ENCODE peak calls at places on chromosomes 3 and 15, in five cellular contexts. Y, T, L, W and B are unnamed samples.

GRCh38 chr15:33492434-33493052 is 181.8 kb downstream of the RYR3 start:
- DNase-seq in Y (no peak), T (no peak), L (no peak), W (no peak), B (no peak)

GRCh38 chr3:146142757-146143156 is 18.2 kb downstream of the PLOD2 start:
- DNase-seq in Y (no peak), T (peak), L (no peak), W (no peak), B (no peak)

GRCh38 chr15:90376789-90377188 is 11.3 kb upstream of the IQGAP1 start:
- DNase-seq in Y (no peak), T (no peak), L (peak), W (no peak), B (no peak)

GRCh38 chr15:70767668-70768067 is 4.3 kb upstream of the UACA start:
- DNase-seq in Y (no peak), T (no peak), L (no peak), W (no peak), B (no peak)

GRCh38 chr15:43190178-43190577 is 5.0 kb downstream of the CCNDBP1 start:
- DNase-seq in Y (no peak), T (no peak), L (no peak), W (no peak), B (no peak)

GRCh38 chr3:104359546-104359945 is 1007.2 kb upstream of the ALCAM start:
- DNase-seq in Y (peak), T (no peak), L (no peak), W (peak), B (peak)

GRCh38 chr15:78915341-78916087 is 29.3 kb downstream of the CTSH start:
- DNase-seq in Y (no peak), T (no peak), L (no peak), W (peak), B (no peak)

GRCh38 chr3:143307613-143308183 is 188.1 kb downstream of the CHST2 start:
- DNase-seq in Y (peak), T (no peak), L (no peak), W (peak), B (no peak)

GRCh38 chr15:65096481-65097385 is 18.3 kb downstream of the UBAP1L start:
- DNase-seq in Y (no peak), T (no peak), L (no peak), W (no peak), B (no peak)

GRCh38 chr3:153595186-153595815 is 433.3 kb downstream of the RAP2B start:
- DNase-seq in Y (no peak), T (peak), L (no peak), W (peak), B (peak)